ENCODE peak calls at places on chromosomes 6 and 20, in six cellular contexts. One of them, this sample, is unnamed.

GRCh38 chr6:167397712-167398111 is 72.8 kb downstream of the TTLL2 start:
- DNase-seq in tibial nerve: no peak
- DNase-seq in heart left ventricle: no peak
- DNase-seq in adrenal gland: no peak
- DNase-seq in A549: no peak
- DNase-seq in prostate gland: no peak
- DNase-seq in this sample: no peak

GRCh38 chr6:149566372-149567193 is at the start of gene GINM1:
- DNase-seq in tibial nerve: peak
- DNase-seq in heart left ventricle: peak
- DNase-seq in adrenal gland: peak
- DNase-seq in A549: peak
- DNase-seq in prostate gland: peak
- DNase-seq in this sample: peak

GRCh38 chr20:59470521-59470920 is 133.8 kb upstream of the PHACTR3 start:
- DNase-seq in tibial nerve: no peak
- DNase-seq in heart left ventricle: no peak
- DNase-seq in adrenal gland: no peak
- DNase-seq in A549: no peak
- DNase-seq in prostate gland: no peak
- DNase-seq in this sample: no peak

GRCh38 chr6:124958759-124959354 is 3.4 kb upstream of the RNF217 start:
- DNase-seq in tibial nerve: no peak
- DNase-seq in heart left ventricle: no peak
- DNase-seq in adrenal gland: no peak
- DNase-seq in A549: no peak
- DNase-seq in prostate gland: no peak
- DNase-seq in this sample: no peak

GRCh38 chr20:14925286-14925685 is 587.9 kb upstream of the FLRT3 start:
- DNase-seq in tibial nerve: no peak
- DNase-seq in heart left ventricle: no peak
- DNase-seq in adrenal gland: no peak
- DNase-seq in A549: no peak
- DNase-seq in prostate gland: no peak
- DNase-seq in this sample: no peak

GRCh38 chr20:63100926-63101699 is 94.3 kb upstream of the BHLHE23 start:
- DNase-seq in tibial nerve: no peak
- DNase-seq in heart left ventricle: peak
- DNase-seq in adrenal gland: peak
- DNase-seq in A549: no peak
- DNase-seq in prostate gland: no peak
- DNase-seq in this sample: peak

GRCh38 chr6:42727084-42727601 is 4.7 kb upstream of the PRPH2 start:
- DNase-seq in tibial nerve: peak
- DNase-seq in heart left ventricle: peak
- DNase-seq in adrenal gland: no peak
- DNase-seq in A549: no peak
- DNase-seq in prostate gland: no peak
- DNase-seq in this sample: peak

GRCh38 chr6:47700051-47700450 is 1.7 kb downstream of the ADGRF4 start:
- DNase-seq in tibial nerve: no peak
- DNase-seq in heart left ventricle: no peak
- DNase-seq in adrenal gland: peak
- DNase-seq in A549: peak
- DNase-seq in prostate gland: peak
- DNase-seq in this sample: no peak

GRCh38 chr6:74284266-74284665 is 588.3 kb downstream of the CD109 start:
- DNase-seq in tibial nerve: no peak
- DNase-seq in heart left ventricle: no peak
- DNase-seq in adrenal gland: no peak
- DNase-seq in A549: no peak
- DNase-seq in prostate gland: no peak
- DNase-seq in this sample: no peak

GRCh38 chr6:45049188-45049843 is 278.8 kb upstream of the RUNX2 start:
- DNase-seq in tibial nerve: peak
- DNase-seq in heart left ventricle: no peak
- DNase-seq in adrenal gland: no peak
- DNase-seq in A549: peak
- DNase-seq in prostate gland: no peak
- DNase-seq in this sample: no peak

GRCh38 chr6:70520575-70520974 is 46.2 kb upstream of the SDHAF4 start:
- DNase-seq in tibial nerve: no peak
- DNase-seq in heart left ventricle: no peak
- DNase-seq in adrenal gland: no peak
- DNase-seq in A549: peak
- DNase-seq in prostate gland: no peak
- DNase-seq in this sample: no peak

GRCh38 chr6:119566546-119567263 is 217.1 kb upstream of the MAN1A1 start:
- DNase-seq in tibial nerve: no peak
- DNase-seq in heart left ventricle: no peak
- DNase-seq in adrenal gland: no peak
- DNase-seq in A549: no peak
- DNase-seq in prostate gland: peak
- DNase-seq in this sample: no peak

GRCh38 chr6:137874204-137875001 is 7.3 kb downstream of the TNFAIP3 start:
- DNase-seq in tibial nerve: no peak
- DNase-seq in heart left ventricle: no peak
- DNase-seq in adrenal gland: no peak
- DNase-seq in A549: peak
- DNase-seq in prostate gland: no peak
- DNase-seq in this sample: no peak

GRCh38 chr6:124441430-124441829 is 520.8 kb upstream of the RNF217 start:
- DNase-seq in tibial nerve: no peak
- DNase-seq in heart left ventricle: no peak
- DNase-seq in adrenal gland: no peak
- DNase-seq in A549: no peak
- DNase-seq in prostate gland: no peak
- DNase-seq in this sample: no peak

GRCh38 chr6:158408552-158409130 is 96.4 kb downstream of the TULP4 start:
- DNase-seq in tibial nerve: peak
- DNase-seq in heart left ventricle: peak
- DNase-seq in adrenal gland: peak
- DNase-seq in A549: no peak
- DNase-seq in prostate gland: no peak
- DNase-seq in this sample: peak

GRCh38 chr6:146813554-146813953 is 214.8 kb downstream of the ADGB start:
- DNase-seq in tibial nerve: no peak
- DNase-seq in heart left ventricle: no peak
- DNase-seq in adrenal gland: no peak
- DNase-seq in A549: no peak
- DNase-seq in prostate gland: no peak
- DNase-seq in this sample: no peak

GRCh38 chr6:4820704-4821276 is 44.6 kb downstream of the CDYL start:
- DNase-seq in tibial nerve: no peak
- DNase-seq in heart left ventricle: no peak
- DNase-seq in adrenal gland: no peak
- DNase-seq in A549: no peak
- DNase-seq in prostate gland: no peak
- DNase-seq in this sample: no peak

GRCh38 chr6:169976301-169977081 is 225.1 kb downstream of the ERMARD start:
- DNase-seq in tibial nerve: no peak
- DNase-seq in heart left ventricle: peak
- DNase-seq in adrenal gland: no peak
- DNase-seq in A549: no peak
- DNase-seq in prostate gland: no peak
- DNase-seq in this sample: peak

GRCh38 chr6:159473435-159473834 is 219.6 kb downstream of the SOD2 start:
- DNase-seq in tibial nerve: no peak
- DNase-seq in heart left ventricle: no peak
- DNase-seq in adrenal gland: no peak
- DNase-seq in A549: no peak
- DNase-seq in prostate gland: no peak
- DNase-seq in this sample: peak

GRCh38 chr20:44582321-44583025 is at the start of gene PKIG:
- DNase-seq in tibial nerve: peak
- DNase-seq in heart left ventricle: no peak
- DNase-seq in adrenal gland: peak
- DNase-seq in A549: no peak
- DNase-seq in prostate gland: no peak
- DNase-seq in this sample: peak

GRCh38 chr6:141618180-141618581 is 514.5 kb upstream of the GJE1 start:
- DNase-seq in tibial nerve: no peak
- DNase-seq in heart left ventricle: no peak
- DNase-seq in adrenal gland: no peak
- DNase-seq in A549: no peak
- DNase-seq in prostate gland: no peak
- DNase-seq in this sample: no peak

DNA sequence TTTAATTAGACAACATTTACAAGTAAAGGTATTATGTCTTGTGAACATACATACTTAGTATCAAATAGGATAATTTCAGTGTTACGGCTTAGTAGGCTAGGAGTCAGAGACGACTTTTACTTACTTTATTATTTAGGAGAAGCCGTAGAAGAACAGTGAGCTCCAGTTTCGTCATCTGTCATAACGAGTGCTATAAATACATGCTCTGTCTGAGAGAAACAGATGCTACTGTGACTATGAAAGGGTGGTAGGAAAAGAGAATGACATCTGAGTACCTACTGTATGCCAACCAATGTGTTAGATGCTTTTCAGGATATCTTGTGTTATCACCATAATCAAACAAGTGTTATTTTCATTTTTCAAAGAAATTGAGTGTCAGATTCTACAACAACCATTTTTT is 119.0 kb downstream of the EYA4 start:
- DNase-seq in tibial nerve: no peak
- DNase-seq in heart left ventricle: no peak
- DNase-seq in adrenal gland: no peak
- DNase-seq in A549: no peak
- DNase-seq in prostate gland: no peak
- DNase-seq in this sample: no peak
- H3K4me3 ChIP-seq in tibial nerve: no peak
- H3K4me3 ChIP-seq in heart left ventricle: peak
- H3K4me3 ChIP-seq in adrenal gland: no peak
- H3K4me3 ChIP-seq in A549: no peak
- H3K4me3 ChIP-seq in prostate gland: no peak
- H3K4me3 ChIP-seq in this sample: no peak

GRCh38 chr6:85496856-85497255 is 47.0 kb downstream of the NT5E start:
- DNase-seq in tibial nerve: no peak
- DNase-seq in heart left ventricle: no peak
- DNase-seq in adrenal gland: no peak
- DNase-seq in A549: no peak
- DNase-seq in prostate gland: no peak
- DNase-seq in this sample: no peak

GRCh38 chr6:85498596-85499258 is 48.8 kb downstream of the NT5E start:
- DNase-seq in tibial nerve: no peak
- DNase-seq in heart left ventricle: no peak
- DNase-seq in adrenal gland: no peak
- DNase-seq in A549: peak
- DNase-seq in prostate gland: peak
- DNase-seq in this sample: no peak

GRCh38 chr6:85496009-85496579 is 46.2 kb downstream of the NT5E start:
- DNase-seq in tibial nerve: no peak
- DNase-seq in heart left ventricle: no peak
- DNase-seq in adrenal gland: no peak
- DNase-seq in A549: no peak
- DNase-seq in prostate gland: no peak
- DNase-seq in this sample: no peak

GRCh38 chr6:85493389-85493788 is 43.5 kb downstream of the NT5E start:
- DNase-seq in tibial nerve: no peak
- DNase-seq in heart left ventricle: no peak
- DNase-seq in adrenal gland: no peak
- DNase-seq in A549: no peak
- DNase-seq in prostate gland: no peak
- DNase-seq in this sample: no peak

GRCh38 chr6:85494551-85495337 is 44.9 kb downstream of the NT5E start:
- DNase-seq in tibial nerve: no peak
- DNase-seq in heart left ventricle: no peak
- DNase-seq in adrenal gland: no peak
- DNase-seq in A549: no peak
- DNase-seq in prostate gland: no peak
- DNase-seq in this sample: no peak
- H3K27ac ChIP-seq in tibial nerve: no peak
- H3K27ac ChIP-seq in heart left ventricle: no peak
- H3K27ac ChIP-seq in adrenal gland: no peak
- H3K27ac ChIP-seq in A549: no peak
- H3K27ac ChIP-seq in prostate gland: no peak
- H3K27ac ChIP-seq in this sample: no peak

GRCh38 chr20:50654899-50655298 is 36.4 kb downstream of the RIPOR3 start:
- DNase-seq in tibial nerve: no peak
- DNase-seq in heart left ventricle: no peak
- DNase-seq in adrenal gland: no peak
- DNase-seq in A549: no peak
- DNase-seq in prostate gland: no peak
- DNase-seq in this sample: peak

GRCh38 chr20:50655325-50655880 is 35.9 kb downstream of the RIPOR3 start:
- DNase-seq in tibial nerve: peak
- DNase-seq in heart left ventricle: peak
- DNase-seq in adrenal gland: peak
- DNase-seq in A549: no peak
- DNase-seq in prostate gland: no peak
- DNase-seq in this sample: peak

GRCh38 chr20:50649587-50649986 is 41.8 kb downstream of the RIPOR3 start:
- DNase-seq in tibial nerve: no peak
- DNase-seq in heart left ventricle: no peak
- DNase-seq in adrenal gland: no peak
- DNase-seq in A549: no peak
- DNase-seq in prostate gland: no peak
- DNase-seq in this sample: no peak

GRCh38 chr20:50651676-50652075 is 39.7 kb downstream of the RIPOR3 start:
- DNase-seq in tibial nerve: no peak
- DNase-seq in heart left ventricle: no peak
- DNase-seq in adrenal gland: no peak
- DNase-seq in A549: no peak
- DNase-seq in prostate gland: no peak
- DNase-seq in this sample: no peak

GRCh38 chr20:50652702-50653294 is 38.5 kb downstream of the RIPOR3 start:
- DNase-seq in tibial nerve: no peak
- DNase-seq in heart left ventricle: no peak
- DNase-seq in adrenal gland: no peak
- DNase-seq in A549: no peak
- DNase-seq in prostate gland: no peak
- DNase-seq in this sample: no peak
- TF ChIP-seq POLR2A in tibial nerve: no peak
- TF ChIP-seq POLR2A in heart left ventricle: no peak
- TF ChIP-seq POLR2A in adrenal gland: no peak
- TF ChIP-seq POLR2A in A549: no peak
- TF ChIP-seq POLR2A in prostate gland: no peak
- TF ChIP-seq POLR2A in this sample: no peak

GRCh38 chr20:34979366-34980153 is 23.9 kb downstream of the MYH7B start:
- DNase-seq in tibial nerve: no peak
- DNase-seq in heart left ventricle: peak
- DNase-seq in adrenal gland: no peak
- DNase-seq in A549: no peak
- DNase-seq in prostate gland: no peak
- DNase-seq in this sample: no peak

GRCh38 chr20:34976286-34976685 is 20.6 kb downstream of the MYH7B start:
- DNase-seq in tibial nerve: no peak
- DNase-seq in heart left ventricle: no peak
- DNase-seq in adrenal gland: no peak
- DNase-seq in A549: no peak
- DNase-seq in prostate gland: no peak
- DNase-seq in this sample: no peak

GRCh38 chr20:34977365-34978091 is 21.9 kb downstream of the MYH7B start:
- DNase-seq in tibial nerve: no peak
- DNase-seq in heart left ventricle: peak
- DNase-seq in adrenal gland: no peak
- DNase-seq in A549: no peak
- DNase-seq in prostate gland: no peak
- DNase-seq in this sample: no peak

GRCh38 chr20:34980543-34981213 is 25.0 kb downstream of the MYH7B start:
- DNase-seq in tibial nerve: no peak
- DNase-seq in heart left ventricle: peak
- DNase-seq in adrenal gland: no peak
- DNase-seq in A549: no peak
- DNase-seq in prostate gland: no peak
- DNase-seq in this sample: no peak

GRCh38 chr20:34978092-34978744 is 22.6 kb downstream of the MYH7B start:
- DNase-seq in tibial nerve: no peak
- DNase-seq in heart left ventricle: peak
- DNase-seq in adrenal gland: no peak
- DNase-seq in A549: no peak
- DNase-seq in prostate gland: no peak
- DNase-seq in this sample: no peak
- H3K4me3 ChIP-seq in tibial nerve: no peak
- H3K4me3 ChIP-seq in heart left ventricle: peak
- H3K4me3 ChIP-seq in adrenal gland: no peak
- H3K4me3 ChIP-seq in A549: no peak
- H3K4me3 ChIP-seq in prostate gland: no peak
- H3K4me3 ChIP-seq in this sample: no peak